ENCODE peak calls at places on chromosome 12, in five cellular contexts. V, M, C, D and Q are unnamed samples.

GRCh38 chr12:93621986-93622385 is 49.5 kb downstream of the SOCS2 start:
- DNase-seq in V (no peak), M (no peak), C (no peak), D (no peak), Q (no peak)

GRCh38 chr12:106733660-106734059 is 40.8 kb upstream of the RIC8B start:
- DNase-seq in V (no peak), M (no peak), C (no peak), D (no peak), Q (no peak)

GRCh38 chr12:47165934-47166333 is 86.2 kb upstream of the AMIGO2 start:
- DNase-seq in V (peak), M (no peak), C (peak), D (no peak), Q (no peak)

GRCh38 chr12:47885566-47885965 is 19.2 kb downstream of the VDR start:
- DNase-seq in V (no peak), M (no peak), C (no peak), D (no peak), Q (no peak)

GRCh38 chr12:67352682-67353081 is 83.5 kb downstream of the CAND1 start:
- DNase-seq in V (peak), M (no peak), C (no peak), D (no peak), Q (no peak)

GRCh38 chr12:54603173-54603814 is 14.8 kb upstream of the PPP1R1A start:
- DNase-seq in V (peak), M (peak), C (peak), D (peak), Q (peak)

GRCh38 chr12:89945123-89945522 is 236.5 kb upstream of the ATP2B1 start:
- DNase-seq in V (no peak), M (no peak), C (no peak), D (no peak), Q (no peak)

GRCh38 chr12:34016361-34016760 is 5.9 kb upstream of the ALG10 start:
- DNase-seq in V (peak), M (no peak), C (no peak), D (no peak), Q (no peak)

GRCh38 chr12:89861086-89861485 is 152.4 kb upstream of the ATP2B1 start:
- DNase-seq in V (peak), M (no peak), C (no peak), D (no peak), Q (no peak)

GRCh38 chr12:138898-139534 is 72.4 kb downstream of the IQSEC3 start:
- DNase-seq in V (no peak), M (no peak), C (no peak), D (no peak), Q (no peak)

GRCh38 chr12:124385219-124385969 is 90.5 kb downstream of the RFLNA start:
- DNase-seq in V (peak), M (no peak), C (no peak), D (no peak), Q (no peak)

GRCh38 chr12:109951751-109952150 is 44.4 kb downstream of the GIT2 start:
- DNase-seq in V (no peak), M (no peak), C (no peak), D (no peak), Q (no peak)

GRCh38 chr12:98594050-98594853 is 766 bp downstream of the SLC25A3 start:
- DNase-seq in V (no peak), M (no peak), C (no peak), D (no peak), Q (peak)

GRCh38 chr12:24078318-24078765 is 128.9 kb upstream of the SOX5 start:
- DNase-seq in V (no peak), M (no peak), C (no peak), D (peak), Q (no peak)

GRCh38 chr12:124898200-124898950 is 16.1 kb downstream of the UBC start:
- DNase-seq in V (peak), M (no peak), C (peak), D (peak), Q (peak)

GRCh38 chr12:126369487-126370463 is 1304.5 kb downstream of the AACS start:
- DNase-seq in V (no peak), M (no peak), C (no peak), D (no peak), Q (no peak)

GRCh38 chr12:112124918-112125249 is 476 bp upstream of the TRAFD1 start:
- DNase-seq in V (no peak), M (no peak), C (no peak), D (no peak), Q (no peak)

GRCh38 chr12:112126916-112127315 is 1.6 kb downstream of the TRAFD1 start:
- DNase-seq in V (no peak), M (no peak), C (no peak), D (no peak), Q (no peak)

GRCh38 chr12:112125250-112125999 is at the start of gene TRAFD1:
- DNase-seq in V (peak), M (peak), C (peak), D (peak), Q (peak)

GRCh38 chr12:112122823-112123690 is 2.3 kb upstream of the TRAFD1 start:
- DNase-seq in V (peak), M (no peak), C (peak), D (peak), Q (no peak)

GRCh38 chr12:112126000-112126431 is 656 bp downstream of the TRAFD1 start:
- DNase-seq in V (no peak), M (no peak), C (peak), D (no peak), Q (peak)
- H3K27ac ChIP-seq in V (peak), M (peak), C (peak), D (peak), Q (no peak)

DNA sequence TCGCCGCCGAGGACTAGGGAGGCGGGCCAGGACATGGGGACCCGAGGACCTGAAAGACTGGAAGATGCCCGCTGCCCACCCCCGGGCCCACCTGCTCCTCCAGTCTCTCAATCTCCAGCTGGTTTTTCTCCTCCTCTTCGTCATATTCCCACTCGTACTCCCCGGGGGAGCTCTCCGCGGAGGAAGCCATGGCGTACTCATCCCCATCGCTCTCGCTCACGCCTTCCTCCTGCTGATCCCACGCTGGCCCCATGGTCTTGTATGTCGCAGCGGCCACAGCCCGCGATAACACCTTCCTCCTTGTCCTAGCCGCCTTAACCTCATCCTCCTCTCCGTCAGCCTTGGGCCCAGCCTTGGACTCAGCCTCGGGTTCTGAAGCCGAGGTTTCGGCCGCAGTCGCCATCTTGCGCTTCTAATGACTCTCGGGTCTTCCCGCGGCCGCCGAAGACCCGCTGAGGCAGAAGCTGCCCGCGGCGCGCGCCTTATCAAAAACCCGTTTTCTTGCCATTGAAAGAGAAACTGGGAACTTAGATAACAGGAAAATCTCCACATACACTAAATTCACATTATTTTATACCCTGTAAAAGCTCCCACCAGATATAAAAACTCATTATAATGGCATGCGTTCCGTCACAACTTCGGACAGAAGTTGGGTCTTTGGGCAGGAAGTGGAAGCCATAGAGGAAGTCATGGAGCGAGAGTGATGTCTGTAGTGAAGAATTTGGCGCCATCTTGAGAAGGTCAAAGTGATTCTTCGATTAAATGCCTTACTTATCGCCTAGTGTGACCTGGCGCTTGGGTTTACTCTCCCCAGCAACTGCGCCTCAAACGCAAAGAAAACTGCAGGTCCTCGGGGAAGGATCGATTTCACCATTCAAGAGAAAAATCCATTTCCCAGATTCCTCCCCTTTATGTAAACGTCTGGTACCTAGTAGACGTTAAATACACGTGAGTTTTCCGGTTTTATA is at the start of gene SART3:
- DNase-seq in V (peak), M (peak), C (peak), D (peak), Q (peak)
- TF ChIP-seq POLR2A in V (peak), M (peak), C (peak), D (peak), Q (peak)

DNA sequence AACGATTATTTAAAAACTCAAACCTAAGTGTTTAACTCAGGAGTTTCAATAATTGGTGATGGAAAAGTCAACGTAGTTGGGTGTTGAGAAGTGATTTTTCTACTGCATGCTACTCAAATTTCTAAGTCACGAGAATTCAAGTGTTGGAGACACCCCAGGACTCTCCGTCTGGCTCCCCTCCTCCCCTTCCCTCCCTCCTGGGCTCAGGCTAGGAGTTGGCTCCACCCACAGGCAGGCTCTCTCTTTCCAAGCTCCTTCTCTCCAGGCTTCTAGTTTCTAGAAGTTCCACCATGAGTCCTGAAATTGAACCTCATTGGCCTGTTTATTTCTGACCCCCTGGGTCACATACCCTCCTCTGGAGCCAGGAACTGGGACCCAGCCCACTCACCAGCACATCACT is 73.0 kb downstream of the TMEM132D start:
- DNase-seq in V (no peak), M (no peak), C (no peak), D (no peak), Q (no peak)
- TF ChIP-seq MYC in V (no peak), M (no peak), C (no peak), D (no peak), Q (no peak)

GRCh38 chr12:114396153-114396868 is 9.6 kb downstream of the TBX5 start:
- DNase-seq in V (no peak), M (no peak), C (no peak), D (no peak), Q (no peak)
- H3K27ac ChIP-seq in V (no peak), M (no peak), C (no peak), D (no peak), Q (no peak)